ENCODE peak calls at places on chromosomes 4 and X, in eight cellular contexts. L, O, H, C, I, R, B and W are unnamed samples.
A peak's percentile ranks its signal among the peaks of the same experiment; 100 is the strongest.

GRCh38 chr4:147707892-147708672 is 23.8 kb upstream of the ARHGAP10 start:
- DNase-seq in L (peak; percentile 70), O (peak; percentile 50), H (peak; percentile 58), C (no peak), I (peak; percentile 30), R (peak; percentile 36), B (peak; percentile 57), W (no peak)

GRCh38 chr4:182089326-182089725 is 153.9 kb upstream of the TENM3 start:
- DNase-seq in L (no peak), O (peak; percentile 35), H (no peak), C (no peak), I (no peak), R (no peak), B (peak; percentile 30), W (no peak)

GRCh38 chrX:39629001-39629400 is 468.8 kb downstream of the BCOR start:
- DNase-seq in L (no peak), O (no peak), H (no peak), C (no peak), I (no peak), R (no peak), B (no peak), W (no peak)

GRCh38 chr4:182748949-182749348 is 168.2 kb downstream of the DCTD start:
- DNase-seq in L (no peak), O (no peak), H (no peak), C (no peak), I (peak; percentile 25), R (peak; percentile 46), B (peak; percentile 31), W (no peak)

GRCh38 chrX:131830400-131831184 is 192.5 kb upstream of the STK26 start:
- DNase-seq in L (peak; percentile 82), O (peak; percentile 36), H (peak; percentile 95), C (no peak), I (peak; percentile 40), R (peak; percentile 1), B (peak; percentile 42), W (peak; percentile 64)

GRCh38 chr4:95289028-95289634 is 259.6 kb downstream of the UNC5C start:
- DNase-seq in L (no peak), O (peak; percentile 26), H (no peak), C (no peak), I (peak; percentile 72), R (peak; percentile 40), B (no peak), W (no peak)

GRCh38 chrX:11334165-11334564 is 41.0 kb downstream of the AMELX start:
- DNase-seq in L (no peak), O (no peak), H (no peak), C (no peak), I (peak; percentile 65), R (no peak), B (no peak), W (no peak)

GRCh38 chr4:108783666-108784463 is 21.0 kb upstream of the ETNPPL start:
- DNase-seq in L (no peak), O (no peak), H (peak; percentile 22), C (no peak), I (no peak), R (no peak), B (peak; percentile 42), W (no peak)

GRCh38 chrX:47232803-47233332 is at the start of gene USP11:
- DNase-seq in L (peak; percentile 81), O (peak; percentile 77), H (peak; percentile 75), C (no peak), I (no peak), R (no peak), B (peak; percentile 57), W (peak; percentile 49)

GRCh38 chr4:188819243-188819642 is 680.0 kb downstream of the TRIML1 start:
- DNase-seq in L (no peak), O (peak; percentile 57), H (no peak), C (no peak), I (peak; percentile 62), R (no peak), B (peak; percentile 2), W (no peak)

GRCh38 chr4:8761167-8761823 is 110.3 kb downstream of the HMX1 start:
- DNase-seq in L (peak; percentile 43), O (peak; percentile 67), H (no peak), C (peak; percentile 16), I (no peak), R (no peak), B (no peak), W (no peak)

GRCh38 chr4:113328514-113328913 is 279.1 kb downstream of the ANK2 start:
- DNase-seq in L (no peak), O (no peak), H (no peak), C (no peak), I (no peak), R (no peak), B (peak; percentile 23), W (no peak)

GRCh38 chrX:8138252-8138651 is 32.8 kb downstream of the VCX2 start:
- DNase-seq in L (no peak), O (no peak), H (no peak), C (no peak), I (no peak), R (no peak), B (no peak), W (no peak)

GRCh38 chrX:2583194-2584162 is 82.7 kb upstream of the DHRSX start:
- DNase-seq in L (no peak), O (peak; percentile 79), H (no peak), C (no peak), I (no peak), R (no peak), B (no peak), W (no peak)

GRCh38 chr4:125388653-125389052 is 73.9 kb downstream of the FAT4 start:
- DNase-seq in L (no peak), O (peak; percentile 78), H (no peak), C (no peak), I (peak; percentile 24), R (peak; percentile 14), B (peak; percentile 72), W (no peak)

GRCh38 chrX:120839506-120839905 is 36.2 kb downstream of the CT47B1 start:
- DNase-seq in L (no peak), O (no peak), H (no peak), C (no peak), I (peak; percentile 20), R (peak; percentile 4), B (peak; percentile 64), W (no peak)

GRCh38 chr4:70722199-70722791 is 531 bp downstream of the RUFY3 start:
- DNase-seq in L (no peak), O (no peak), H (no peak), C (no peak), I (no peak), R (no peak), B (peak; percentile 69), W (no peak)

GRCh38 chrX:38859602-38860001 is 58.3 kb downstream of the MID1IP1 start:
- DNase-seq in L (no peak), O (no peak), H (no peak), C (no peak), I (peak; percentile 8), R (no peak), B (peak; percentile 41), W (no peak)

GRCh38 chr4:159075531-159075932 is 27.3 kb upstream of the RAPGEF2 start:
- DNase-seq in L (no peak), O (peak; percentile 63), H (no peak), C (no peak), I (peak; percentile 41), R (no peak), B (peak; percentile 76), W (no peak)

DNA sequence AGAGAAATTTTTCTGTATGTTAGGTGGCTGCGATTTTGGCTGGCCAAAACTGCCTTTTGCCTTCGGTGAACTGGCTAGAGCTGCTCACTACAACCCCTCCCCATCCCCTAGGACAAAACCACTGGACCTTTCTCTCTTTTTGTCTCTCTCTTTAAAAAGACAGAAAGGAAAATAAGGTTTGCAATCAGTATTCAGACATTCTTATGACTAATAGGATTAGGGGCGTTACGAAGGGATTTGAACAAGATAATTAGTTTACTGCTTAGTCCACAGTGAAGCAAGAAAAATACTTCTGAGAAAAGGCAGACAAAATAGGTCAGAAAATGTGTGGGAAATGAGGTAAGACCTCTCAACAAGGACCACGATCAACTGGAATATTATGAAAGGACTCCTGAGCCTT is 180.4 kb downstream of the SLIT2 start:
- DNase-seq in L (no peak), O (no peak), H (no peak), C (no peak), I (no peak), R (no peak), B (peak; percentile 72), W (no peak)
- H3K27ac ChIP-seq in L (peak overlapping the region; percentile 58), O (peak overlapping the region; percentile 9), H (no peak overlapping the region), C (no peak overlapping the region), I (no peak overlapping the region), R (no peak overlapping the region), B (peak overlapping the region; percentile 20), W (no peak overlapping the region)

GRCh38 chrX:119502727-119503483 is 34.7 kb downstream of the SLC25A5 start:
- DNase-seq in L (peak; percentile 24), O (no peak), H (no peak), C (peak; percentile 82), I (peak; percentile 74), R (peak; percentile 34), B (peak; percentile 82), W (no peak)
- H3K27ac ChIP-seq in L (no peak overlapping the region), O (peak overlapping the region; percentile 50), H (no peak overlapping the region), C (peak overlapping the region; percentile 90), I (peak overlapping the region; percentile 59), R (peak overlapping the region; percentile 97), B (peak overlapping the region; percentile 62), W (no peak overlapping the region)

GRCh38 chr4:100651499-100652165 is 133.8 kb upstream of the EMCN start:
- DNase-seq in L (no peak), O (no peak), H (no peak), C (no peak), I (no peak), R (no peak), B (no peak), W (no peak)

GRCh38 chr4:100657187-100657586 is 139.4 kb upstream of the EMCN start:
- DNase-seq in L (no peak), O (no peak), H (no peak), C (no peak), I (peak; percentile 27), R (no peak), B (no peak), W (no peak)
- H3K27ac ChIP-seq in L (no peak overlapping the region), O (no peak overlapping the region), H (no peak overlapping the region), C (no peak overlapping the region), I (no peak overlapping the region), R (no peak overlapping the region), B (no peak overlapping the region), W (no peak overlapping the region)

GRCh38 chr4:22736912-22737311 is 44.2 kb downstream of the GBA3 start:
- DNase-seq in L (no peak), O (no peak), H (no peak), C (no peak), I (no peak), R (no peak), B (no peak), W (no peak)

GRCh38 chr4:22730049-22730448 is 37.3 kb downstream of the GBA3 start:
- DNase-seq in L (no peak), O (no peak), H (no peak), C (no peak), I (no peak), R (no peak), B (no peak), W (no peak)

GRCh38 chr4:22733816-22734215 is 41.1 kb downstream of the GBA3 start:
- DNase-seq in L (no peak), O (no peak), H (no peak), C (no peak), I (no peak), R (no peak), B (no peak), W (no peak)
- H3K27ac ChIP-seq in L (no peak overlapping the region), O (no peak overlapping the region), H (no peak overlapping the region), C (no peak overlapping the region), I (no peak overlapping the region), R (no peak overlapping the region), B (no peak overlapping the region), W (no peak overlapping the region)

GRCh38 chr4:57119054-57119651 is 9.0 kb upstream of the IGFBP7 start:
- DNase-seq in L (peak; percentile 92), O (peak; percentile 85), H (no peak), C (no peak), I (peak; percentile 83), R (peak; percentile 55), B (peak; percentile 96), W (no peak)
- H3K27ac ChIP-seq in L (peak overlapping the region; percentile 86), O (peak overlapping the region; percentile 98), H (no peak overlapping the region), C (peak overlapping the region; percentile 73), I (peak overlapping the region; percentile 64), R (peak overlapping the region; percentile 85), B (peak overlapping the region; percentile 93), W (no peak overlapping the region)